ENCODE peak calls at places on chromosomes 5 and 9, in eight cellular contexts. A is right lobe of liver, G is CD14-positive monocyte, C is HCT116, W is HL-60, R is lower leg skin, Z is gastrocnemius medialis, N is endothelial cell. Q is an unnamed sample.

GRCh38 chr9:93431498-93432105 is 19.9 kb upstream of the FAM120A start:
- DNase-seq in G (no peak), W (peak), A (no peak), N (peak), R (no peak), C (no peak), Z (no peak), Q (no peak)

GRCh38 chr5:6818594-6819512 is 105.6 kb downstream of the TENT4A start:
- DNase-seq in C (no peak), R (no peak), A (no peak), G (no peak), N (no peak), Z (no peak), W (no peak), Q (no peak)

GRCh38 chr5:120655828-120656435 is 191.8 kb downstream of the PRR16 start:
- DNase-seq in W (peak), G (no peak), A (peak), R (peak), N (peak), C (peak), Z (no peak), Q (peak)

GRCh38 chr5:172074896-172075295 is 68.5 kb upstream of the FBXW11 start:
- DNase-seq in W (no peak), C (no peak), G (no peak), R (no peak), A (no peak), N (no peak), Z (no peak), Q (no peak)

GRCh38 chr5:5575461-5575860 is 153.0 kb downstream of the ICE1 start:
- DNase-seq in N (no peak), Z (no peak), R (no peak), W (no peak), A (no peak), C (no peak), G (no peak), Q (no peak)

GRCh38 chr5:61724102-61724501 is 392.0 kb downstream of the ZSWIM6 start:
- DNase-seq in N (no peak), G (no peak), Z (no peak), A (no peak), R (no peak), W (no peak), C (no peak), Q (no peak)

GRCh38 chr9:101849102-101849707 is 110.8 kb upstream of the GRIN3A start:
- DNase-seq in N (no peak), Z (no peak), R (no peak), C (no peak), G (no peak), A (no peak), W (no peak), Q (no peak)

GRCh38 chr5:73902327-73903051 is 276.5 kb downstream of the ARHGEF28 start:
- DNase-seq in A (no peak), C (peak), W (peak), G (no peak), R (no peak), N (peak), Z (no peak), Q (no peak)

GRCh38 chr9:126756238-126756637 is 48.6 kb upstream of the ZBTB43 start:
- DNase-seq in N (no peak), Z (no peak), A (peak), C (no peak), G (no peak), W (no peak), R (no peak), Q (no peak)

GRCh38 chr5:66710557-66710956 is 114.4 kb downstream of the MAST4 start:
- DNase-seq in G (no peak), R (no peak), Z (no peak), W (no peak), A (no peak), N (no peak), C (no peak), Q (no peak)

GRCh38 chr5:10400834-10401233 is 40.8 kb upstream of the ROPN1L start:
- DNase-seq in W (no peak), G (no peak), R (no peak), A (no peak), Z (no peak), N (no peak), C (no peak), Q (no peak)

GRCh38 chr9:122193651-122194050 is 33.9 kb downstream of the MORN5 start:
- DNase-seq in N (no peak), G (no peak), R (no peak), A (no peak), C (no peak), Z (no peak), W (no peak), Q (no peak)

GRCh38 chr5:173291722-173292658 is 36.2 kb downstream of the STC2 start:
- DNase-seq in W (no peak), G (no peak), A (no peak), R (no peak), Z (no peak), C (no peak), N (no peak), Q (no peak)

GRCh38 chr5:71454913-71455312 is 538 bp upstream of the BDP1 start:
- DNase-seq in G (no peak), A (no peak), R (no peak), Z (no peak), N (no peak), C (no peak), W (no peak), Q (no peak)

GRCh38 chr5:96931605-96932004 is 4.3 kb upstream of the LNPEP start:
- DNase-seq in W (peak), R (no peak), G (peak), Z (no peak), A (no peak), N (no peak), C (no peak), Q (no peak)
- TF ChIP-seq CTCF in W (no peak), R (no peak), G (no peak), Z (no peak), A (no peak), N (no peak), C (no peak), Q (no peak)

GRCh38 chr5:157870837-157871834 is 12.2 kb upstream of the CLINT1 start:
- DNase-seq in A (no peak), C (peak), W (no peak), R (no peak), Z (no peak), N (no peak), G (no peak), Q (no peak)
- TF ChIP-seq CTCF in A (no peak), C (peak), W (no peak), R (no peak), Z (no peak), N (no peak), G (no peak), Q (no peak)

GRCh38 chr5:157651623-157652376 is 438 bp downstream of the SOX30 start:
- DNase-seq in A (peak), N (peak), Z (peak), W (peak), G (peak), C (no peak), R (no peak), Q (no peak)
- TF ChIP-seq CTCF in A (no peak), N (peak), Z (no peak), W (no peak), G (peak), C (no peak), R (no peak), Q (peak)

DNA sequence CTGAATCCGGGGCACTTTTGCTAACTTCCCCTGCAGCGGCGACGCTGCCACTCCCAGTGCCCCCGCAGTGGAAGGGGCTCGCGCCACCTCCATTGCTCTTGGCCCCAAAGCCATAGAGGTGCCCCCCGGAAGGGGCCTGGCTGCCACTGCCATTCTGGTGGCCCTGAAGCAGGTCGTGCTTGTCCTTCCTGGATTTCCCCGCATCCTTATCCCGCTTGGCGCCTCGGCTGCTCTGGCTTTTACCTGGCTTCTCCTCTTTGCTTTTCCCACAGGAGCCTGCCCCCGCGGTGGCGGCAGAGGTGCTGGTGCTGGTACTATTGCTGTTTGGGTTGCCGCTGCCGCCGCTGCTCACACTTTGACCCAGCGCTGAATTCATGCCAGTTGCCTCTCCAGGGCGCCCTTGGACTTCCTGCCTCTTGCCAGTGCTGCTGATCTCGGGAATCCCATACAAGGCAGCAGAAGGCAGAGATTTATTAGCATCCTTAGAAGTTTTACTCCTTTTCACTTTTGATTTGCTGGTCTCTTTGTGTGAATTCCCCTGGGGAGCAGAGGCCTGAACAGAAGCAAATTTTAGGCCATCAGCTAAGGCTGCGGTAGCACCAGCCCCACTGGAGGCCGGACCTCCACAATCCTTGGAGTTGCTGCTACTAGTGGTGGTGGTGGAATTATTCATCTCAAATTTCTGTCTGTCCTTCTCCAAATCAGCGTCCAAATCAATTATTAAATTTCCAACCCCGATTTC is 2.1 kb downstream of the ZNF608 start:
- DNase-seq in Z (peak), G (no peak), A (peak), W (no peak), C (no peak), R (no peak), N (peak), Q (no peak)
- TF ChIP-seq CTCF in Z (no peak), G (no peak), A (no peak), W (no peak), C (no peak), R (no peak), N (no peak), Q (peak)

DNA sequence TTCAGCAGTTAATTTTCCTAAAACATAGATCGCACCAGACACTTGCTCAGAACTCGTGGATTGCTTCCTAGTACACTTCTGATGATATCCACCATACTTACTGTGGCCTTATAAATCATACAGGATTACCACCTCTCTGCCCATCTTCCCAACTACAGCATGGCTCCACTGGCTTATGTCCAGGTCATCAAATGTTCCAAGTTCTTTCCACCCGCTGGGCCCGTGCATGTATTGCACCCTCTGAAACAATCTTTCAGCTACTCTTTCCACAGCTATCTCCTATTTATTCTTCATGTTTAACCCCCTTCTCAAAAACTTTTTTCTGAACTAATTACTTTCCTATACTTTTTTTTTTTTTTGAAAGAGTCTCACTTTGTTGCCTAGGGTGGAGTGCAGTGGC is 18.5 kb downstream of the FBXW2 start:
- DNase-seq in A (no peak), R (no peak), G (no peak), C (no peak), N (no peak), W (no peak), Z (no peak), Q (no peak)
- TF ChIP-seq CTCF in A (no peak), R (no peak), G (peak), C (peak), N (peak), W (no peak), Z (no peak), Q (no peak)

DNA sequence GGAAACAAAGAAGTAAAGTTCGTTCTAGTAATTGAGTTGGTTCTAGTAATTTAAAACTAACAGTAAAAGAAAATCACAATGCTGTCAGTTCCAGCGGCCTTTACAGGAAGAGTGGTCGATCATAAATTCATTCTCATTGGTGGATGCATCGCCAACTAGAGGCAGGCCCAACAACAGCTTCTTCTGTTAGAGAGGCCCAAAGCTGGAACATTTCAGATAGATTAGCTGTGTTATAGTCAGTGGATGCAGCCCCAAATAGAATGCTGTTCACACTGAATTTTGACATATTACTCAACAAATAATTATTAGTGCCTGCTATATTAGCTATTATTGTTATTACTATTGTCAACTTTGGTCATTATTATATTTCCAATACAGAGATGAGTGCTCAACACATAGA is 80.8 kb downstream of the ARRDC3 start:
- DNase-seq in A (no peak), C (no peak), Z (no peak), N (no peak), R (no peak), G (no peak), W (no peak), Q (no peak)
- TF ChIP-seq CTCF in A (no peak), C (peak), Z (no peak), N (no peak), R (no peak), G (no peak), W (no peak), Q (no peak)

GRCh38 chr5:141356133-141356532 is 1.3 kb downstream of the PCDHGA4 start:
- DNase-seq in N (no peak), Z (no peak), G (no peak), W (no peak), C (no peak), A (no peak), R (no peak), Q (no peak)

GRCh38 chr5:141355641-141356040 is 820 bp downstream of the PCDHGA4 start:
- DNase-seq in W (no peak), A (no peak), G (no peak), N (no peak), Z (no peak), R (no peak), C (no peak), Q (no peak)

GRCh38 chr5:141356950-141357349 is 2.1 kb downstream of the PCDHGA4 start:
- DNase-seq in Z (no peak), N (no peak), W (no peak), G (no peak), A (no peak), C (no peak), R (no peak), Q (no peak)

GRCh38 chr5:141351591-141351990 is 1.7 kb downstream of the PCDHGB1 start:
- DNase-seq in W (no peak), Z (no peak), N (no peak), A (no peak), R (no peak), C (no peak), G (no peak), Q (no peak)

GRCh38 chr5:141354900-141355469 is at the start of gene PCDHGA4:
- DNase-seq in A (no peak), Z (no peak), R (no peak), W (no peak), C (no peak), G (no peak), N (no peak), Q (no peak)
- TF ChIP-seq CTCF in A (peak), Z (peak), R (no peak), W (no peak), C (peak), G (peak), N (peak), Q (peak)

DNA sequence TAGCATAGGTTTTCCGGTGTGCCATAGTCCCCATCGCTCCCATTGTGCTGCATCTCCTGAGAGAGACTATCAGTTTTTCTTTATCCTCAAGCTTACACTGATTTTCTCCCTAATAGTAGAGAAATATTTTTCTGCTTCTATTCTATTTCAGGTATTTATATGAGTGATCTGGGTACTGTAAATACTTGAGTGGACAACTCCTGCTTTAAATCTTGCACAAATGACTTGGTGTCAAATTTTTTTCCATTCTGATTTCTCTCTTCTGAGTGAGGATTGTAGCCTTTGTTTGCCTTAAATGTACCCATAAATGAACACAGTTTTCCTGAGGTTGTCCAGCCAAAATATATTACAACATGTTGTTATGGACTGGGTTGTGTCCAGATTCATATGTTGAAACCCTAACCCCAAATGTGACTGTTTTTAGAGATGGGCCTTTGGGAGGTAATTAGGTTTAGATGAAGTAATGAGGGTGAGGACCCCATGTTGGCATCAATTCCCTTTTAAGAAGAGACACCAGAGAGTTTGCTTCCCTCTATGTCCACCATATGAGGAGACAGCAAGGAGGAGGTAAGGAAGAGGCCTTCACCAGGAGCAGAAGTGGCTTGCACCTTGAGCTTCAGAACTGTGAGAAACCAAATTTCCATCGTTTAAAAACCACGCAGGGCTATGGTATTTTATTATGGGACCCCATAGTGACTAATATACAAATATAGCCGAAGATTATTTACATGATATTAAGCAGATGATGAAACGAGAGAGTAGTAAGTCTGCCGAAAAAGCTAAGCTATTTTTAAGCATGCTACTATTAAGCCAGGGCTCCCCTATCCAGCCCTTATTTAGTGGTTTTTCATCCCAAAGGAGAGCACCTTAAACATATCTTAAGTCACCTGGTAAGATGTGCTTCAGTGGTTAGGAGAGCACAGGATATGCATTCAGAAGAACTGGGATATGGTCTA is 336.4 kb upstream of the MPDZ start:
- DNase-seq in C (no peak), R (no peak), Z (no peak), W (no peak), G (no peak), N (no peak), A (no peak), Q (no peak)
- TF ChIP-seq CTCF in C (no peak), R (no peak), Z (no peak), W (no peak), G (no peak), N (no peak), A (no peak), Q (no peak)